ENCODE peak calls at places on chromosomes 1 and 21, in six cellular contexts. K is cardiac muscle cell; J is myocyte; O is NCI-H748 treated with DMSO at 0.1 percent for 48 hours; A is stimulated activated CD4-positive, alpha-beta T cell treated with anti-CD3 and anti-CD28 coated beads, Interleukin-2, amount 100 ng/mL, for 48 hours; W is occipital lobe. B is an unnamed sample.

GRCh38 chr1:5975133-5975880 is 16.9 kb downstream of the NPHP4 start:
- DNase-seq in J (peak; percentile 72), O (no peak), K (peak; percentile 57), W (peak; percentile 44), A (peak; percentile 17), B (peak; percentile 58)

GRCh38 chr1:225441314-225442119 is 13.7 kb upstream of the LBR start:
- DNase-seq in A (no peak), O (no peak), W (no peak), J (no peak), K (no peak), B (no peak)

GRCh38 chr1:248243204-248243603 is 12.0 kb downstream of the OR2M4 start:
- DNase-seq in J (peak; percentile 53), A (no peak), K (no peak), O (peak; percentile 49), W (no peak), B (peak; percentile 59)

GRCh38 chr1:203085528-203086406 is at the start of gene MYOG:
- DNase-seq in W (no peak), A (no peak), O (no peak), K (no peak), J (peak; percentile 95), B (no peak)

GRCh38 chr1:12305377-12305776 is 75.5 kb downstream of the VPS13D start:
- DNase-seq in J (no peak), O (no peak), K (no peak), A (no peak), W (peak; percentile 14), B (no peak)

GRCh38 chr21:46095814-46096595 is 1.9 kb upstream of the COL6A2 start:
- DNase-seq in K (no peak), O (no peak), W (no peak), A (no peak), J (no peak), B (no peak)

GRCh38 chr1:167456926-167457325 is 61.4 kb downstream of the CD247 start:
- DNase-seq in A (no peak), J (no peak), W (no peak), K (no peak), O (no peak), B (no peak)

GRCh38 chr1:31580513-31580870 is 4.2 kb downstream of the TINAGL1 start:
- DNase-seq in W (no peak), O (no peak), K (no peak), A (no peak), J (no peak), B (no peak)

GRCh38 chr1:165403835-165404482 is 41.0 kb downstream of the RXRG start:
- DNase-seq in A (no peak), O (peak; percentile 26), J (no peak), K (peak; percentile 57), W (no peak), B (peak; percentile 32)

GRCh38 chr1:177923441-177923840 is 46.4 kb downstream of the SEC16B start:
- DNase-seq in K (no peak), A (no peak), O (no peak), W (no peak), J (peak; percentile 83), B (no peak)

GRCh38 chr1:219741011-219741859 is 128.3 kb upstream of the ZC3H11B start:
- DNase-seq in O (no peak), W (no peak), J (no peak), A (no peak), K (peak; percentile 15), B (no peak)

GRCh38 chr1:30847358-30847972 is 61.1 kb downstream of the SDC3 start:
- DNase-seq in W (peak; percentile 73), O (no peak), A (no peak), K (no peak), J (no peak), B (no peak)

GRCh38 chr1:53267761-53268160 is 29.4 kb upstream of the MAGOH start:
- DNase-seq in A (no peak), O (no peak), J (no peak), K (no peak), W (no peak), B (no peak)

GRCh38 chr1:99613716-99614115 is 32.2 kb upstream of the PALMD start:
- DNase-seq in A (no peak), K (no peak), O (no peak), W (no peak), J (no peak), B (no peak)

GRCh38 chr1:34019741-34020552 is 145.1 kb downstream of the CSMD2 start:
- DNase-seq in W (no peak), A (no peak), O (no peak), J (no peak), K (no peak), B (no peak)

GRCh38 chr1:24827737-24828136 is 82.5 kb downstream of the CLIC4 start:
- DNase-seq in O (no peak), K (no peak), W (no peak), J (no peak), A (no peak), B (no peak)

GRCh38 chr1:9766759-9767442 is 56.9 kb downstream of the CLSTN1 start:
- DNase-seq in J (peak; percentile 94), W (peak; percentile 46), O (no peak), K (no peak), A (no peak), B (no peak)

GRCh38 chr1:209657140-209657879 is 5.1 kb upstream of the LAMB3 start:
- DNase-seq in O (no peak), K (no peak), J (no peak), W (no peak), A (no peak), B (peak; percentile 48)

B was measured in GM20000.